ENCODE peak calls at places on chromosome 12, in six cellular contexts. One of them, this sample, is unnamed. For H3K4me1, the result is how much of the 10 kb centered on the place peaks cover.

GRCh38 chr12:14931359-14931758 is 7.0 kb downstream of the ERP27 start:
- DNase-seq in SJSA1: peak
- DNase-seq in upper lobe of left lung: no peak
- DNase-seq in adipocyte: no peak
- DNase-seq in DND-41: no peak
- DNase-seq in A549: no peak
- DNase-seq in this sample: no peak

GRCh38 chr12:75622492-75622891 is 111.1 kb upstream of the KRR1 start:
- DNase-seq in SJSA1: no peak
- DNase-seq in upper lobe of left lung: no peak
- DNase-seq in adipocyte: no peak
- DNase-seq in DND-41: no peak
- DNase-seq in A549: no peak
- DNase-seq in this sample: no peak

GRCh38 chr12:109732321-109733305 is 19.0 kb downstream of the FAM222A start:
- DNase-seq in SJSA1: no peak
- DNase-seq in upper lobe of left lung: peak
- DNase-seq in adipocyte: no peak
- DNase-seq in DND-41: no peak
- DNase-seq in A549: no peak
- DNase-seq in this sample: no peak

GRCh38 chr12:3869860-3870259 is 3.3 kb downstream of the PARP11 start:
- DNase-seq in SJSA1: no peak
- DNase-seq in upper lobe of left lung: no peak
- DNase-seq in adipocyte: peak
- DNase-seq in DND-41: peak
- DNase-seq in A549: no peak
- DNase-seq in this sample: peak

GRCh38 chr12:99611117-99611516 is 36.4 kb upstream of the GARIN6 start:
- DNase-seq in SJSA1: no peak
- DNase-seq in upper lobe of left lung: no peak
- DNase-seq in adipocyte: peak
- DNase-seq in DND-41: no peak
- DNase-seq in A549: no peak
- DNase-seq in this sample: no peak

GRCh38 chr12:47267571-47267970 is 187.8 kb upstream of the AMIGO2 start:
- DNase-seq in SJSA1: no peak
- DNase-seq in upper lobe of left lung: no peak
- DNase-seq in adipocyte: peak
- DNase-seq in DND-41: no peak
- DNase-seq in A549: no peak
- DNase-seq in this sample: no peak

GRCh38 chr12:58174316-58174715 is 232.9 kb downstream of the ATP23 start:
- DNase-seq in SJSA1: no peak
- DNase-seq in upper lobe of left lung: no peak
- DNase-seq in adipocyte: peak
- DNase-seq in DND-41: no peak
- DNase-seq in A549: no peak
- DNase-seq in this sample: no peak

GRCh38 chr12:52645120-52645761 is 6.8 kb downstream of the KRT2 start:
- DNase-seq in SJSA1: no peak
- DNase-seq in upper lobe of left lung: no peak
- DNase-seq in adipocyte: no peak
- DNase-seq in DND-41: no peak
- DNase-seq in A549: no peak
- DNase-seq in this sample: peak

GRCh38 chr12:89181271-89181920 is 170.9 kb downstream of the DUSP6 start:
- DNase-seq in SJSA1: no peak
- DNase-seq in upper lobe of left lung: no peak
- DNase-seq in adipocyte: peak
- DNase-seq in DND-41: no peak
- DNase-seq in A549: peak
- DNase-seq in this sample: no peak

GRCh38 chr12:108879615-108880254 is at the start of gene DAO:
- DNase-seq in SJSA1: no peak
- DNase-seq in upper lobe of left lung: no peak
- DNase-seq in adipocyte: no peak
- DNase-seq in DND-41: no peak
- DNase-seq in A549: no peak
- DNase-seq in this sample: no peak

GRCh38 chr12:83641789-83642188 is 955.1 kb downstream of the TMTC2 start:
- DNase-seq in SJSA1: no peak
- DNase-seq in upper lobe of left lung: no peak
- DNase-seq in adipocyte: no peak
- DNase-seq in DND-41: no peak
- DNase-seq in A549: no peak
- DNase-seq in this sample: no peak

GRCh38 chr12:52277486-52278245 is 3.2 kb downstream of the KRT86 start:
- DNase-seq in SJSA1: no peak
- DNase-seq in upper lobe of left lung: no peak
- DNase-seq in adipocyte: no peak
- DNase-seq in DND-41: no peak
- DNase-seq in A549: no peak
- DNase-seq in this sample: peak

GRCh38 chr12:57842342-57843294 is 3.9 kb downstream of the CTDSP2 start:
- DNase-seq in SJSA1: peak
- DNase-seq in upper lobe of left lung: no peak
- DNase-seq in adipocyte: peak
- DNase-seq in DND-41: peak
- DNase-seq in A549: no peak
- DNase-seq in this sample: peak

GRCh38 chr12:46259713-46260112 is 9.1 kb downstream of the SLC38A1 start:
- DNase-seq in SJSA1: no peak
- DNase-seq in upper lobe of left lung: no peak
- DNase-seq in adipocyte: no peak
- DNase-seq in DND-41: no peak
- DNase-seq in A549: no peak
- DNase-seq in this sample: peak

GRCh38 chr12:26936559-26937442 is 980 bp downstream of the INTS13 start:
- DNase-seq in SJSA1: no peak
- DNase-seq in upper lobe of left lung: no peak
- DNase-seq in adipocyte: peak
- DNase-seq in DND-41: peak
- DNase-seq in A549: no peak
- DNase-seq in this sample: no peak

GRCh38 chr12:15731940-15732339 is 57.2 kb downstream of the EPS8 start:
- DNase-seq in SJSA1: no peak
- DNase-seq in upper lobe of left lung: no peak
- DNase-seq in adipocyte: no peak
- DNase-seq in DND-41: no peak
- DNase-seq in A549: no peak
- DNase-seq in this sample: no peak

GRCh38 chr12:27564612-27565213 is 40.7 kb downstream of the PPFIBP1 start:
- DNase-seq in SJSA1: peak
- DNase-seq in upper lobe of left lung: no peak
- DNase-seq in adipocyte: no peak
- DNase-seq in DND-41: no peak
- DNase-seq in A549: peak
- DNase-seq in this sample: no peak

GRCh38 chr12:56522486-56523193 is 1.0 kb downstream of the RBMS2 start:
- DNase-seq in SJSA1: peak
- DNase-seq in upper lobe of left lung: no peak
- DNase-seq in adipocyte: peak
- DNase-seq in DND-41: no peak
- DNase-seq in A549: peak
- DNase-seq in this sample: peak

GRCh38 chr12:52779914-52780313 is 2.8 kb upstream of the KRT76 start:
- DNase-seq in SJSA1: peak
- DNase-seq in upper lobe of left lung: no peak
- DNase-seq in adipocyte: no peak
- DNase-seq in DND-41: no peak
- DNase-seq in A549: no peak
- DNase-seq in this sample: no peak

GRCh38 chr12:62158416-62159360 is 101.5 kb upstream of the USP15 start:
- DNase-seq in SJSA1: no peak
- DNase-seq in upper lobe of left lung: no peak
- DNase-seq in adipocyte: peak
- DNase-seq in DND-41: peak
- DNase-seq in A549: no peak
- DNase-seq in this sample: no peak

GRCh38 chr12:12803186-12803585 is 10.0 kb upstream of the DDX47 start:
- DNase-seq in SJSA1: peak
- DNase-seq in upper lobe of left lung: peak
- DNase-seq in adipocyte: peak
- DNase-seq in DND-41: peak
- DNase-seq in A549: peak
- DNase-seq in this sample: peak

GRCh38 chr12:27583057-27583797 is 59.2 kb downstream of the PPFIBP1 start:
- DNase-seq in SJSA1: peak
- DNase-seq in upper lobe of left lung: no peak
- DNase-seq in adipocyte: no peak
- DNase-seq in DND-41: peak
- DNase-seq in A549: no peak
- DNase-seq in this sample: no peak

GRCh38 chr12:128794661-128795529 is 28.9 kb downstream of the SLC15A4 start:
- DNase-seq in SJSA1: no peak
- DNase-seq in upper lobe of left lung: no peak
- DNase-seq in adipocyte: no peak
- DNase-seq in DND-41: no peak
- DNase-seq in A549: no peak
- DNase-seq in this sample: no peak

GRCh38 chr12:121295123-121295745 is 1.3 kb downstream of the CAMKK2 start:
- DNase-seq in SJSA1: no peak
- DNase-seq in upper lobe of left lung: peak
- DNase-seq in adipocyte: peak
- DNase-seq in DND-41: peak
- DNase-seq in A549: peak
- DNase-seq in this sample: no peak

GRCh38 chr12:76152161-76152807 is 67.8 kb upstream of the NAP1L1 start:
- DNase-seq in SJSA1: no peak
- DNase-seq in upper lobe of left lung: peak
- DNase-seq in adipocyte: no peak
- DNase-seq in DND-41: no peak
- DNase-seq in A549: no peak
- DNase-seq in this sample: no peak

GRCh38 chr12:52050116-52050770 is 999 bp upstream of the NR4A1 start:
- DNase-seq in SJSA1: no peak
- DNase-seq in upper lobe of left lung: peak
- DNase-seq in adipocyte: no peak
- DNase-seq in DND-41: no peak
- DNase-seq in A549: no peak
- DNase-seq in this sample: peak

GRCh38 chr12:48058771-48059170 is 47.1 kb downstream of the SENP1 start:
- DNase-seq in SJSA1: peak
- DNase-seq in upper lobe of left lung: no peak
- DNase-seq in adipocyte: no peak
- DNase-seq in DND-41: no peak
- DNase-seq in A549: no peak
- DNase-seq in this sample: no peak

GRCh38 chr12:53623986-53624385 is 2.2 kb downstream of the ATF7 start:
- DNase-seq in SJSA1: no peak
- DNase-seq in upper lobe of left lung: no peak
- DNase-seq in adipocyte: peak
- DNase-seq in DND-41: no peak
- DNase-seq in A549: no peak
- DNase-seq in this sample: peak

GRCh38 chr12:125403145-125403789 is 338.0 kb downstream of the AACS start:
- DNase-seq in SJSA1: peak
- DNase-seq in upper lobe of left lung: no peak
- DNase-seq in adipocyte: peak
- DNase-seq in DND-41: peak
- DNase-seq in A549: peak
- DNase-seq in this sample: peak

GRCh38 chr12:121804417-121805111 is 755 bp downstream of the SETD1B start:
- DNase-seq in SJSA1: peak
- DNase-seq in upper lobe of left lung: no peak
- DNase-seq in adipocyte: peak
- DNase-seq in DND-41: peak
- DNase-seq in A549: peak
- DNase-seq in this sample: peak

GRCh38 chr12:96048392-96048969 is 13.1 kb upstream of the LTA4H start:
- DNase-seq in SJSA1: no peak
- DNase-seq in upper lobe of left lung: no peak
- DNase-seq in adipocyte: no peak
- DNase-seq in DND-41: no peak
- DNase-seq in A549: peak
- DNase-seq in this sample: no peak

GRCh38 chr12:94994312-94994711 is 9.2 kb downstream of the NDUFA12 start:
- DNase-seq in SJSA1: peak
- DNase-seq in upper lobe of left lung: no peak
- DNase-seq in adipocyte: peak
- DNase-seq in DND-41: no peak
- DNase-seq in A549: peak
- DNase-seq in this sample: no peak

GRCh38 chr12:1697253-1697652 is 6.4 kb downstream of the ADIPOR2 start:
- DNase-seq in SJSA1: no peak
- DNase-seq in upper lobe of left lung: no peak
- DNase-seq in adipocyte: no peak
- DNase-seq in DND-41: no peak
- DNase-seq in A549: no peak
- DNase-seq in this sample: no peak
- H3K4me1 ChIP-seq in SJSA1: under half
- H3K4me1 ChIP-seq in upper lobe of left lung: under half
- H3K4me1 ChIP-seq in adipocyte: under half
- H3K4me1 ChIP-seq in DND-41: under half
- H3K4me1 ChIP-seq in A549: under half
- H3K4me1 ChIP-seq in this sample: under half

GRCh38 chr12:32680787-32681186 is 1.7 kb downstream of the DNM1L start:
- DNase-seq in SJSA1: no peak
- DNase-seq in upper lobe of left lung: no peak
- DNase-seq in adipocyte: peak
- DNase-seq in DND-41: no peak
- DNase-seq in A549: no peak
- DNase-seq in this sample: no peak
- H3K4me3 ChIP-seq in SJSA1: no peak
- H3K4me3 ChIP-seq in upper lobe of left lung: no peak
- H3K4me3 ChIP-seq in adipocyte: peak
- H3K4me3 ChIP-seq in DND-41: no peak
- H3K4me3 ChIP-seq in A549: peak
- H3K4me3 ChIP-seq in this sample: no peak

GRCh38 chr12:6276936-6277615 is 33.4 kb upstream of the PLEKHG6 start:
- DNase-seq in SJSA1: no peak
- DNase-seq in upper lobe of left lung: no peak
- DNase-seq in adipocyte: peak
- DNase-seq in DND-41: no peak
- DNase-seq in A549: peak
- DNase-seq in this sample: peak
- H3K4me1 ChIP-seq in SJSA1: under half
- H3K4me1 ChIP-seq in upper lobe of left lung: half or more
- H3K4me1 ChIP-seq in adipocyte: half or more
- H3K4me1 ChIP-seq in DND-41: under half
- H3K4me1 ChIP-seq in A549: under half
- H3K4me1 ChIP-seq in this sample: under half

DNA sequence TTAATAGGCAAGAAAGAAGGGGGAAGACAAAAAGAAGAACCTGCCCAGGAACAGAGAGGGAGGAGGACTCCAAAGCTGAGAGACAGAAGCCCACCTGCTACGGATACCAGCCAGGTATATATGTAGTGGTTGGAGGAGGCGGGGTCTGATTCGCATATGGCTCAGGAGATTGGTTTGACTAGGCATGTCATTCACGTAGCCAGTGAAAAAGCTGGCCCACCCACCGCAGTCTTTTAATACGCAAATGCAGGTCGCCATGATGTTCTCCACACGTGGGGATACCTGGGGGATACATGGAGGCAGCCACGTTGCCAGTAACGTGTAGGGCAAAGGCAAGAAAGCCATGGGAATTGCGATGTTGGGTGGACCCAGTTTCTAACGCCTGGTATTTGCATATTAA is 73.2 kb downstream of the NTS start:
- DNase-seq in SJSA1: no peak
- DNase-seq in upper lobe of left lung: no peak
- DNase-seq in adipocyte: no peak
- DNase-seq in DND-41: no peak
- DNase-seq in A549: no peak
- DNase-seq in this sample: no peak
- H3K4me3 ChIP-seq in SJSA1: no peak
- H3K4me3 ChIP-seq in upper lobe of left lung: no peak
- H3K4me3 ChIP-seq in adipocyte: no peak
- H3K4me3 ChIP-seq in DND-41: no peak
- H3K4me3 ChIP-seq in A549: no peak
- H3K4me3 ChIP-seq in this sample: no peak

This sample was measured in small intestine.